ENCODE peak calls at places on chromosomes 1 and 21, in nine cellular contexts. W is endodermal cell; N is activated gamma-delta T cell treated with Interleukin-2 at 50 U/mL for 16 hours; R is A549; U is transverse colon; E is HEK293T; L is foreskin melanocyte; M is pancreas; P is effector CD4-positive, alpha-beta T cell. A is an unnamed sample.

GRCh38 chr1:85502625-85503083 is 37.7 kb upstream of the DDAH1 start:
- DNase-seq in W (peak), N (no peak), R (peak), U (peak), E (peak), L (peak), M (peak), P (no peak), A (peak)

GRCh38 chr1:206004821-206005220 is 1.6 kb upstream of the RAB7B start:
- DNase-seq in W (peak), N (no peak), R (no peak), U (no peak), E (no peak), L (no peak), M (no peak), P (no peak), A (no peak)

GRCh38 chr1:66253330-66253921 is 280.5 kb upstream of the SGIP1 start:
- DNase-seq in W (no peak), N (no peak), R (peak), U (no peak), E (peak), L (peak), M (no peak), P (no peak), A (peak)

GRCh38 chr1:17475729-17476128 is 36.3 kb upstream of the RCC2 start:
- DNase-seq in W (no peak), N (no peak), R (no peak), U (no peak), E (no peak), L (no peak), M (no peak), P (no peak), A (no peak)

GRCh38 chr1:202966006-202966904 is 802 bp downstream of the CYB5R1 start:
- DNase-seq in W (no peak), N (no peak), R (peak), U (no peak), E (no peak), L (no peak), M (no peak), P (no peak), A (peak)

GRCh38 chr1:51512611-51513010 is 6.5 kb downstream of the EPS15 start:
- DNase-seq in W (no peak), N (no peak), R (no peak), U (no peak), E (no peak), L (no peak), M (no peak), P (no peak), A (no peak)

GRCh38 chr1:111585461-111586100 is 34.0 kb upstream of the RAP1A start:
- DNase-seq in W (no peak), N (no peak), R (no peak), U (no peak), E (no peak), L (no peak), M (no peak), P (no peak), A (no peak)

GRCh38 chr21:34276711-34277425 is 86.9 kb upstream of the KCNE2 start:
- DNase-seq in W (no peak), N (no peak), R (no peak), U (no peak), E (no peak), L (peak), M (no peak), P (no peak), A (no peak)

GRCh38 chr1:14561014-14561693 is 37.3 kb upstream of the KAZN start:
- DNase-seq in W (no peak), N (no peak), R (no peak), U (no peak), E (no peak), L (no peak), M (no peak), P (no peak), A (no peak)

GRCh38 chr1:106173101-106173500 is 883.4 kb upstream of the PRMT6 start:
- DNase-seq in W (no peak), N (no peak), R (no peak), U (no peak), E (no peak), L (no peak), M (no peak), P (no peak), A (no peak)

GRCh38 chr1:42979888-42980800 is 21.5 kb upstream of the SLC2A1 start:
- DNase-seq in W (no peak), N (no peak), R (no peak), U (peak), E (no peak), L (no peak), M (no peak), P (no peak), A (no peak)

GRCh38 chr1:205244383-205244782 is 16.6 kb downstream of the TMCC2 start:
- DNase-seq in W (no peak), N (no peak), R (no peak), U (no peak), E (no peak), L (no peak), M (no peak), P (no peak), A (no peak)

GRCh38 chr1:55049914-55050278 is 10.5 kb downstream of the PCSK9 start:
- DNase-seq in W (no peak), N (no peak), R (no peak), U (no peak), E (no peak), L (no peak), M (no peak), P (no peak), A (no peak)

GRCh38 chr1:101697057-101697456 is 299.7 kb downstream of the OLFM3 start:
- DNase-seq in W (no peak), N (no peak), R (no peak), U (no peak), E (no peak), L (peak), M (no peak), P (no peak), A (no peak)

GRCh38 chr1:91572044-91572443 is 71.4 kb downstream of the CDC7 start:
- DNase-seq in W (no peak), N (no peak), R (no peak), U (no peak), E (no peak), L (no peak), M (no peak), P (no peak), A (no peak)

GRCh38 chr1:147852706-147853225 is 49.8 kb upstream of the GJA8 start:
- DNase-seq in W (no peak), N (no peak), R (no peak), U (no peak), E (no peak), L (no peak), M (no peak), P (no peak), A (no peak)

GRCh38 chr21:36246080-36246631 is 73.8 kb upstream of the MORC3 start:
- DNase-seq in W (no peak), N (no peak), R (no peak), U (peak), E (no peak), L (no peak), M (peak), P (no peak), A (no peak)

GRCh38 chr21:22855581-22855980 is 1857.4 kb downstream of the NCAM2 start:
- DNase-seq in W (no peak), N (no peak), R (no peak), U (no peak), E (no peak), L (no peak), M (no peak), P (no peak), A (no peak)

GRCh38 chr1:115879977-115880376 is 39.1 kb upstream of the NHLH2 start:
- DNase-seq in W (peak), N (no peak), R (no peak), U (no peak), E (no peak), L (no peak), M (no peak), P (no peak), A (peak)

GRCh38 chr1:19845166-19845954 is 30.3 kb upstream of the RNF186 start:
- DNase-seq in W (no peak), N (no peak), R (no peak), U (no peak), E (no peak), L (no peak), M (no peak), P (no peak), A (no peak)

GRCh38 chr1:226738421-226738994 is 574 bp downstream of the ITPKB start:
- DNase-seq in W (peak), N (no peak), R (no peak), U (peak), E (peak), L (no peak), M (peak), P (no peak), A (peak)

GRCh38 chr1:205438213-205439158 is 16.6 kb upstream of the LEMD1 start:
- DNase-seq in W (peak), N (no peak), R (peak), U (peak), E (peak), L (peak), M (peak), P (no peak), A (peak)

GRCh38 chr1:153375511-153375910 is at the start of gene S100A12:
- DNase-seq in W (peak), N (no peak), R (no peak), U (no peak), E (no peak), L (no peak), M (no peak), P (no peak), A (no peak)